ENCODE peak calls at places on chromosome 6, in ten cellular contexts. S is esophagus muscularis mucosa, R is uterus, B is adrenal gland, O is GM12891, L is lower leg skin, H is A549, Q is endothelial cell of umbilical vein, N is spleen, Y is IMR-90. C is an unnamed sample.

GRCh38 chr6:8749449-8749848 is 314.1 kb upstream of the SLC35B3 start:
- DNase-seq in R (no peak), O (no peak), N (no peak), L (no peak), Q (no peak), B (no peak), Y (no peak), S (no peak), H (no peak), C (no peak)

GRCh38 chr6:159533016-159533415 is 160.0 kb downstream of the SOD2 start:
- DNase-seq in Q (no peak), B (no peak), Y (no peak), N (no peak), O (no peak), L (no peak), R (no peak), S (no peak), H (no peak), C (no peak)

GRCh38 chr6:108805611-108806181 is 42.5 kb upstream of the ARMC2 start:
- DNase-seq in S (no peak), B (no peak), L (no peak), R (no peak), O (no peak), Y (no peak), Q (no peak), N (no peak), H (no peak), C (no peak)

GRCh38 chr6:72140795-72141194 is 254.4 kb downstream of the RIMS1 start:
- DNase-seq in H (no peak), N (no peak), B (no peak), L (no peak), S (no peak), Q (no peak), Y (peak), O (no peak), R (no peak), C (no peak)

GRCh38 chr6:109187399-109188114 is 92.2 kb downstream of the CEP57L1 start:
- DNase-seq in O (peak), S (no peak), B (peak), Y (peak), R (peak), H (peak), Q (peak), L (no peak), N (peak), C (peak)

GRCh38 chr6:4023240-4023639 is 55.7 kb downstream of the FAM217A start:
- DNase-seq in O (no peak), Y (no peak), N (no peak), Q (no peak), L (no peak), B (no peak), H (no peak), S (no peak), R (no peak), C (peak)

GRCh38 chr6:157337766-157338165 is 14.4 kb upstream of the TMEM242 start:
- DNase-seq in O (no peak), L (no peak), N (no peak), R (no peak), S (no peak), H (no peak), Y (no peak), B (no peak), Q (no peak), C (no peak)

GRCh38 chr6:113067612-113068262 is 720.6 kb downstream of the RFPL4B start:
- DNase-seq in B (no peak), Q (no peak), Y (peak), R (no peak), S (no peak), L (no peak), O (no peak), N (no peak), H (no peak), C (no peak)

GRCh38 chr6:118963003-118963402 is 28.0 kb upstream of the MCM9 start:
- DNase-seq in R (no peak), N (no peak), H (no peak), B (no peak), Y (peak), S (no peak), L (no peak), Q (peak), O (no peak), C (peak)

GRCh38 chr6:52504778-52505127 is 72.1 kb downstream of the TRAM2 start:
- DNase-seq in R (no peak), S (no peak), B (no peak), O (no peak), Y (no peak), N (no peak), H (no peak), Q (peak), L (no peak), C (peak)

GRCh38 chr6:24535210-24535609 is 40.4 kb downstream of the ALDH5A1 start:
- DNase-seq in R (no peak), Q (no peak), N (no peak), B (no peak), S (no peak), Y (no peak), H (no peak), L (no peak), O (no peak), C (no peak)

GRCh38 chr6:122818866-122819265 is 29.8 kb downstream of the SMPDL3A start:
- DNase-seq in N (no peak), B (no peak), O (no peak), Y (no peak), L (no peak), H (no peak), Q (no peak), R (no peak), S (no peak), C (no peak)

DNA sequence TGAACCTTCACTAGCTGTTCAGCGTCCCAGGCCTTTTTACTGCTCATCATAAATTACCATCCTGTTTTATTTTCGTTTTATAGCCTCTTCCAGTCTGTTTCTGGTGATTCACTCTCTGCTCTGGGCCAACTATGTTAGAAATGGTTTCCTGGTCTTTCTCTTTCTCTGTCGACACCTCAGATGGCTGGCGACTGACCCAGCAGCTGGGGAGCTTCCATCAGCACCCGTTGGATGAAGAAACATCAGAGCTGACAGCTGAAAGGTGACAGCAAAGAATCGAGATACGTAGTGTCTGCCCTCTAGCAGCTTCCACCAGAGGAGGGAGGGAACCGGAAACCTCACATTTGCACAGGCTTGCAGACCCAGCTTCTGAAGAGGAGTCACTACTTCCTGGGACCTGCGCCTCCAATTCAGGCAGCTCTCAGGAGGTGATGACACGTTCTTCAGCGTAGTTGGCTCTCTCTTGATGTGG is 82.9 kb upstream of the MLN start:
- DNase-seq in Y (peak), N (no peak), B (peak), H (no peak), L (no peak), Q (peak), S (no peak), O (no peak), R (peak), C (no peak)
- TF ChIP-seq POLR2A in Y (no peak), N (no peak), B (no peak), H (no peak), L (no peak), Q (no peak), S (no peak), O (no peak), R (no peak), C (no peak)

GRCh38 chr6:27544612-27545260 is 71.8 kb upstream of the ZNF184 start:
- DNase-seq in H (no peak), R (no peak), B (no peak), L (no peak), Y (no peak), O (no peak), Q (no peak), N (no peak), S (no peak), C (no peak)
- TF ChIP-seq POLR2A in H (no peak), R (no peak), B (no peak), L (no peak), Y (no peak), O (no peak), Q (no peak), N (no peak), S (no peak), C (no peak)

GRCh38 chr6:138986578-138986977 is 1.5 kb downstream of the REPS1 start:
- DNase-seq in L (no peak), N (no peak), R (no peak), S (no peak), Q (peak), O (no peak), B (no peak), H (no peak), Y (peak), C (peak)

GRCh38 chr6:138988469-138988834 is 399 bp upstream of the REPS1 start:
- DNase-seq in B (peak), Y (peak), O (no peak), L (no peak), N (no peak), R (no peak), Q (no peak), S (no peak), H (peak), C (no peak)

GRCh38 chr6:138987299-138987642 is 782 bp downstream of the REPS1 start:
- DNase-seq in R (no peak), Y (no peak), L (peak), O (no peak), B (peak), Q (peak), S (no peak), H (no peak), N (peak), C (no peak)

GRCh38 chr6:138989098-138989983 is 1.3 kb upstream of the REPS1 start:
- DNase-seq in Q (no peak), H (no peak), Y (no peak), B (no peak), O (no peak), S (no peak), R (no peak), L (no peak), N (no peak), C (no peak)

GRCh38 chr6:138987643-138988468 is at the start of gene REPS1:
- DNase-seq in Q (peak), R (peak), L (peak), N (peak), O (peak), S (peak), H (peak), Y (peak), B (peak), C (peak)
- TF ChIP-seq POLR2A in Q (peak), R (peak), L (no peak), N (no peak), O (peak), S (no peak), H (peak), Y (peak), B (peak), C (peak)

GRCh38 chr6:398065-398464 is 6.5 kb downstream of the IRF4 start:
- DNase-seq in B (no peak), O (no peak), R (no peak), Q (no peak), N (no peak), H (no peak), S (no peak), L (no peak), Y (no peak), C (no peak)

GRCh38 chr6:398558-399078 is 7.1 kb downstream of the IRF4 start:
- DNase-seq in H (no peak), L (no peak), Q (no peak), O (no peak), R (no peak), B (no peak), S (no peak), Y (no peak), N (no peak), C (no peak)

GRCh38 chr6:397056-397455 is 5.5 kb downstream of the IRF4 start:
- DNase-seq in Q (no peak), L (no peak), O (no peak), R (no peak), Y (no peak), S (no peak), B (no peak), N (no peak), H (no peak), C (no peak)

GRCh38 chr6:396126-396520 is 4.6 kb downstream of the IRF4 start:
- DNase-seq in Q (no peak), R (no peak), L (no peak), S (no peak), O (no peak), Y (no peak), H (no peak), B (no peak), N (no peak), C (no peak)

DNA sequence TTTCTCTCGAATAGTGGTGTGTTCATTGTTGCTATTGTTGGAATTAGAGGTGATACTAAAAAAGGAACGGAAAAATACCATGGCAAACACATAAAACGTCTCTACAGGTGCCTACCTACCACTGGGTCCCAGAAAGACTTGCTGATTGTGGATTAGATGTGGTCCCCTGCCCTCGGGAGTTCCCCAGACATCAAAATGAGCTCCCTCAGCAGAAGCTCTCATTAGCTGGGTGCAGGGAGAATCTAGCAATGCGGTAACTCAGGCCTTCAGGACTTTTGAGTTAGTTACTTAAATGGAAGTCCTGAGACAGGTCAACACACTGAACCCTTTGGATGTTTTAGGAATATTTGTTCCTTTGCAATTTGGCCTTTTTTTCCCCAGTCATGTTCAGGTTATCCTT is 6.1 kb downstream of the IRF4 start:
- DNase-seq in Y (no peak), B (no peak), N (no peak), Q (no peak), O (no peak), L (no peak), H (no peak), R (no peak), S (no peak), C (no peak)
- TF ChIP-seq POLR2A in Y (no peak), B (no peak), N (no peak), Q (no peak), O (no peak), L (no peak), H (no peak), R (no peak), S (no peak), C (no peak)

GRCh38 chr6:44000164-44000842 is 126.9 kb downstream of the MRPL14 start:
- DNase-seq in H (no peak), L (no peak), R (no peak), S (no peak), Q (no peak), O (no peak), Y (peak), N (peak), B (no peak), C (peak)

GRCh38 chr6:44002071-44002590 is 125.1 kb downstream of the MRPL14 start:
- DNase-seq in N (peak), Y (no peak), S (no peak), B (no peak), O (peak), Q (no peak), H (peak), L (no peak), R (no peak), C (peak)

GRCh38 chr6:44002591-44003344 is 124.5 kb downstream of the MRPL14 start:
- DNase-seq in L (no peak), Y (peak), R (peak), B (peak), O (peak), H (peak), Q (peak), S (no peak), N (peak), C (peak)

GRCh38 chr6:43999628-44000027 is 127.6 kb downstream of the MRPL14 start:
- DNase-seq in Y (no peak), S (no peak), R (no peak), H (no peak), B (no peak), L (no peak), O (no peak), Q (no peak), N (no peak), C (no peak)

DNA sequence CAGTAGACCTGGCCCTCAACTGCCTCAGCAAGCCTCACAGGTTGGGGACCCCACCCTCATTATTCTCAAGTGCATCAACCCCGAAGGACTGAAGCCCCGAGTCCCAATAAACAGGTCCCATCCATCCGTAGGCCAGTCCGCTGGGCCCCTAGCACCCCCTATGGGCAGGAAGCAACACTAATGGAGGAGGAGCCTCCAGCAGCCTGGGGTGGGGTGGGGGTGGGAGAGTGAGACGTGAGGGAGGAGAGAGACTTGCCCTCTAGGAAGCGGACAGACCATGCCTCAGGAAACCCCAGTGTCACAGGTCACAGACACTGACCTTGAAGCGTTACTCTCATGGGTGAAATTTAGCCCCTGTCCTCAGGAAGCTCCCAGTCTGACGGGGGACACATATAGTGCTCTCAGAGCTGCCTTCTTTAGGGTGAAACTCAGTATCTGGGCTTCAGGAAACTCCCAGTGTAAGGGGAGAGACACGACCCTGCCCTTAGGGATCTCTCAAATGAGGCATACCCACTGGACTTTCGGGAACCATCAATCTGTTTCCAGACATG is 125.9 kb downstream of the MRPL14 start:
- DNase-seq in B (no peak), Y (no peak), O (no peak), L (no peak), S (no peak), N (no peak), H (peak), Q (peak), R (no peak), C (peak)
- TF ChIP-seq POLR2A in B (no peak), Y (no peak), O (no peak), L (no peak), S (no peak), N (no peak), H (no peak), Q (no peak), R (no peak), C (peak)

GRCh38 chr6:117866561-117866960 is 40.5 kb upstream of the SLC35F1 start:
- DNase-seq in L (no peak), S (no peak), N (no peak), B (no peak), Q (no peak), Y (no peak), H (no peak), R (no peak), O (no peak), C (no peak)

DNA sequence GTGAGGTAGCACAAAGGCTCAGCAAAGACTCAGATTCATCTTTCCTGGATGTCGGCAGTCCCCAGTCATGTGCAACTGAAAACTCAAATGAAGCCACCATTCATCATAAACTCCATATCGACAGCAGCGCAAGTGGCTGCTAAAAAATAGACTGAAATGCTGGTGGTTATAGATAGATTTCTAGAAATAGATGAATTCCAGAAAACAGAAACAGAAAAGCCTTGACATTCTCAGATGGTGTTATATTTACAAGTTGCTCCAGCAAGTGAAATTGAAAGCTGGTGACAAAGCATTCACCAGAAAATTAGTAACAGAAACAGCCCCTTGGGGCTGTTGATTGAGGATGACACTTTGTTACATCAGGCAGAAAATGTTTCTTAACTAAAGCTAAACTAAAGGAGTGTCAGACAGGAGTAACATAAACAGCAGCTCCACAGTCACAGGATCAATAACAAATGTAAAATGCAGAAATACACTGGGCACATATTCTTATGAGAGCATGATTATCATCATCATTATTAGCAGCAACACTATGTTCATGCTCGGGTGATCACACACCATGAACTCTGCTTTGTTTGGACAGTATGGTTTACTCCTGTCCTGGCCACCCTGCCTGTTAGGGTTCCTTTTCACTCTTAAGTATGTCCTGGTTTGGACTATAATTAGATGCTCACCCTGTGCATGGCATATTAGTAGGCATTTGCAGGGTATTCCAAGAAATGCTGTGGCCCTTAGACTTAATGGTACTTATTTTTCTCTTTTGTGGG is 36.4 kb upstream of the SLC35F1 start:
- DNase-seq in O (no peak), H (no peak), Q (no peak), L (no peak), R (no peak), B (no peak), Y (no peak), N (no peak), S (no peak), C (no peak)
- TF ChIP-seq POLR2A in O (no peak), H (no peak), Q (no peak), L (no peak), R (no peak), B (no peak), Y (no peak), N (no peak), S (no peak), C (no peak)

GRCh38 chr6:32108094-32108627 is 977 bp downstream of the TNXB start:
- DNase-seq in L (peak), R (peak), O (no peak), Y (peak), H (no peak), S (peak), B (peak), Q (no peak), N (no peak), C (peak)
- TF ChIP-seq POLR2A in L (no peak), R (peak), O (no peak), Y (no peak), H (no peak), S (no peak), B (peak), Q (no peak), N (no peak), C (no peak)